ENCODE peak calls at places on chromosomes 16 and 17, in four cellular contexts. Y is stomach, C is suprapubic skin, L is SK-N-SH. D is an unnamed sample.

GRCh38 chr16:19700319-19700781 is 17.7 kb downstream of the KNOP1 start:
- DNase-seq in Y (no peak), C (no peak), L (no peak), D (peak)

GRCh38 chr17:64707077-64707591 is 45.0 kb upstream of the SMURF2 start:
- DNase-seq in Y (peak), C (peak), L (peak), D (peak)

GRCh38 chr17:4541328-4542002 is 13.7 kb downstream of the MYBBP1A start:
- DNase-seq in Y (no peak), C (no peak), L (no peak), D (no peak)

GRCh38 chr17:56570199-56570598 is 23.3 kb upstream of the NOG start:
- DNase-seq in Y (no peak), C (no peak), L (no peak), D (no peak)

GRCh38 chr17:68512967-68513474 is 791 bp downstream of the PRKAR1A start:
- DNase-seq in Y (no peak), C (peak), L (peak), D (peak)

GRCh38 chr17:50832267-50833227 is 2.8 kb upstream of the WFIKKN2 start:
- DNase-seq in Y (no peak), C (no peak), L (no peak), D (no peak)

GRCh38 chr16:87682852-87683399 is 80.6 kb downstream of the JPH3 start:
- DNase-seq in Y (no peak), C (no peak), L (no peak), D (no peak)

GRCh38 chr16:9415588-9415987 is 324.1 kb downstream of the HAPSTR1 start:
- DNase-seq in Y (no peak), C (no peak), L (no peak), D (no peak)

GRCh38 chr17:4310349-4311060 is 46.7 kb upstream of the ANKFY1 start:
- DNase-seq in Y (peak), C (no peak), L (no peak), D (no peak)

GRCh38 chr16:88493879-88494278 is 40.8 kb downstream of the ZFPM1 start:
- DNase-seq in Y (no peak), C (no peak), L (no peak), D (no peak)

GRCh38 chr16:1460602-1461138 is 14.2 kb downstream of the CLCN7 start:
- DNase-seq in Y (no peak), C (no peak), L (no peak), D (no peak)

GRCh38 chr17:62824290-62825135 is 16.4 kb upstream of the MARCHF10 start:
- DNase-seq in Y (no peak), C (no peak), L (no peak), D (no peak)

GRCh38 chr17:47860396-47860795 is 9.4 kb upstream of the SP6 start:
- DNase-seq in Y (no peak), C (no peak), L (no peak), D (no peak)

GRCh38 chr17:68580236-68580903 is 20.8 kb downstream of the FAM20A start:
- DNase-seq in Y (no peak), C (peak), L (no peak), D (no peak)

GRCh38 chr17:13940858-13941665 is 128.2 kb upstream of the COX10 start:
- DNase-seq in Y (no peak), C (no peak), L (no peak), D (no peak)

GRCh38 chr16:4746991-4747574 is 12.7 kb downstream of the DNAAF8 start:
- DNase-seq in Y (no peak), C (no peak), L (no peak), D (no peak)

GRCh38 chr16:23365602-23366240 is 63.6 kb downstream of the SCNN1B start:
- DNase-seq in Y (no peak), C (no peak), L (no peak), D (no peak)

GRCh38 chr17:36722121-36722902 is 120.9 kb downstream of the MRM1 start:
- DNase-seq in Y (peak), C (no peak), L (no peak), D (peak)

GRCh38 chr17:62562656-62563055 is 64.8 kb upstream of the MRC2 start:
- DNase-seq in Y (no peak), C (no peak), L (no peak), D (peak)

GRCh38 chr16:15493416-15494181 is 59.2 kb downstream of the BMERB1 start:
- DNase-seq in Y (no peak), C (no peak), L (no peak), D (no peak)

GRCh38 chr17:81482673-81483072 is 29.9 kb downstream of the ACTG1 start:
- DNase-seq in Y (no peak), C (peak), L (no peak), D (no peak)

GRCh38 chr17:27532269-27533067 is 76.2 kb downstream of the KSR1 start:
- DNase-seq in Y (peak), C (no peak), L (no peak), D (peak)

GRCh38 chr17:45575126-45575885 is 84.8 kb upstream of the PLEKHM1 start:
- DNase-seq in Y (no peak), C (no peak), L (no peak), D (no peak)

GRCh38 chr17:45020354-45021138 is 30.9 kb downstream of the DCAKD start:
- DNase-seq in Y (peak), C (no peak), L (no peak), D (peak)

GRCh38 chr17:74089869-74090464 is 113.5 kb upstream of the RPL38 start:
- DNase-seq in Y (peak), C (no peak), L (peak), D (peak)

GRCh38 chr16:88686062-88686438 is 257 bp downstream of the SNAI3 start:
- DNase-seq in Y (peak), C (no peak), L (no peak), D (peak)

GRCh38 chr17:72460711-72461110 is 339.9 kb downstream of the SOX9 start:
- DNase-seq in Y (peak), C (no peak), L (no peak), D (no peak)

GRCh38 chr17:67245694-67246397 is 850 bp upstream of the HELZ start:
- DNase-seq in Y (peak), C (no peak), L (peak), D (peak)

GRCh38 chr16:78147846-78148535 is 48.5 kb downstream of the WWOX start:
- DNase-seq in Y (no peak), C (no peak), L (no peak), D (no peak)

GRCh38 chr17:78272181-78272913 is 40.9 kb downstream of the TMEM235 start:
- DNase-seq in Y (peak), C (peak), L (peak), D (peak)

GRCh38 chr17:60102632-60103047 is 23.9 kb upstream of the HEATR6 start:
- DNase-seq in Y (no peak), C (no peak), L (no peak), D (peak)

GRCh38 chr17:80992077-80992947 is 671 bp downstream of the CHMP6 start:
- DNase-seq in Y (no peak), C (peak), L (peak), D (peak)

GRCh38 chr17:58089111-58089510 is 5.9 kb downstream of the DYNLL2 start:
- DNase-seq in Y (no peak), C (no peak), L (no peak), D (no peak)

GRCh38 chr16:15735610-15736009 is 85.6 kb downstream of the NDE1 start:
- DNase-seq in Y (no peak), C (no peak), L (no peak), D (no peak)

GRCh38 chr16:28553776-28554633 is at the start of gene SGF29:
- DNase-seq in Y (peak), C (peak), L (peak), D (peak)
- TF ChIP-seq CTCF in Y (no peak), C (no peak), L (peak), D (no peak)

DNA sequence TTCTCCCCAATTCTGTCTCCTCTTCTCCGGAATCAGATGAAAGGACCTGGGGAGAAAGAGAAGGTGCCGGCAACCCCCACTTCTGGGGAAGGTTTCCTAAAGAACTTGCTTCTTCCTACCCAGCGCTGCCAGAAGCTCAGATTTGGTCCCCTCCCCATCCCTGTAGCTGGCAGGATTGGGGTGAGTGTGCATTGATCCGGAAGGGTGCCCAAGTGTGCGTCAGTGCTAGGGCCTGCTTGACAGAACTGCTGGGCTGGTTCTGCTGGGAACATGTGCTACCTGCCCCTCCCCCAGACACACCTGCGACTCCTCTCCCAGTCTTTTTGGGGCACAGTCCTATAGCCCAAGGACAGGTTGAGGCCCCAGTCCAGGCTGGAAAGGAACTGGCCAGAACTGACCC is 3.3 kb downstream of the ARL4D start:
- DNase-seq in Y (no peak), C (no peak), L (no peak), D (no peak)
- TF ChIP-seq EP300 in Y (no peak), C (no peak), L (no peak), D (no peak)

DNA sequence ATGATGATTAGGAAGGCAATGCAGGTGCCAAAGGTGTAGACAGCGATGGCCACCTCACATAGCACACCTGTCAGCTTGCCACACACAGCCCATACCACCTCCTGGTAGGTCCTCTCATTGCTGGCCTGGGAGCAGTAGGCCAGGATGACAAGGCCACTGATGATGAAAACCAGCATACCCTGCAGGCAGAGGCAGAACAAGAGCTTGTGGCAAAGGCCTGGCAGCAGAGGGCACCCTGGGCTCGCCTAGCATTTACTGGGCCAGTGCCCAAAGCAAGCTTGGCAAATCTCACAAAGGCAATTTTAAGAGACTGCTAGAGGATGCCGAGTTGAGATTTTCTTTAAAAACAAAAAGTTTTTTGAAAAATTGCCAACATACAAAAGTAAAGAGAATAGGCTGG is 5.9 kb downstream of the SLC38A7 start:
- DNase-seq in Y (no peak), C (no peak), L (no peak), D (no peak)
- TF ChIP-seq CTCF in Y (no peak), C (no peak), L (peak), D (peak)

DNA sequence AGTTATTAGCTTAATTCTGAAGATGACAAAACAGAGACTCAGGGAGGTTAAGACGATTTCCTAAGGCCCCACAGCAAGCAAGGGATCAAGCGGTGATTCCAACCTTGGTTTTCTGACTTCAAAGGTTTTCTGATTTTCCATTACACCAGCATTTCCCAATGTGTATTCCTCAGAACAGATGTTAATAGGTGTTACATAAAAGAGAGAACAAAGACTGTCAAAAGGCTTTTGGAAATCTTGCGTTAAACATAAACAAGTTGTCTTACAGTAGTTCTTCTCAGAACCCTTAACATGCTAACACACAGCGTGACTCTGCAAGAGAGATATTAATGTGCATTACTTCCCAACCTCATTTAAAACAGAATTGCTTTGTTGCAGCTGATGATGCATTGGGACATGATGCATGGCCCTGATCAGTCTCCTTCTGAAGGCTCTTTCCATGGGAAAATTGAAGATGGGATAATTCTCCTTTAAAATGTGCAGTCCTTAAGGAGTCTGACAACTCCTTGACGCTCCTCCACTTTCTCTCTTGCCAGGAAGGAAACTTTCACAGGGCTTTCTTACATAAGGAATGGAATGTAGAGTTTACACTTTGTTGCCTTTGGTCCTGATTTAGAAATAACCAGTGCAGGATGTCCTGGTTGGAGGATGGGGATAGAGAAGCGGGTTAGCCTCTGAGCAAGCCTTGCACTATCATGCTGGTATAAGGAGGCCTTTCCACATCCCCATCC is 21.5 kb upstream of the MMD start:
- DNase-seq in Y (no peak), C (no peak), L (no peak), D (no peak)
- TF ChIP-seq EP300 in Y (no peak), C (peak), L (no peak), D (peak)

DNA sequence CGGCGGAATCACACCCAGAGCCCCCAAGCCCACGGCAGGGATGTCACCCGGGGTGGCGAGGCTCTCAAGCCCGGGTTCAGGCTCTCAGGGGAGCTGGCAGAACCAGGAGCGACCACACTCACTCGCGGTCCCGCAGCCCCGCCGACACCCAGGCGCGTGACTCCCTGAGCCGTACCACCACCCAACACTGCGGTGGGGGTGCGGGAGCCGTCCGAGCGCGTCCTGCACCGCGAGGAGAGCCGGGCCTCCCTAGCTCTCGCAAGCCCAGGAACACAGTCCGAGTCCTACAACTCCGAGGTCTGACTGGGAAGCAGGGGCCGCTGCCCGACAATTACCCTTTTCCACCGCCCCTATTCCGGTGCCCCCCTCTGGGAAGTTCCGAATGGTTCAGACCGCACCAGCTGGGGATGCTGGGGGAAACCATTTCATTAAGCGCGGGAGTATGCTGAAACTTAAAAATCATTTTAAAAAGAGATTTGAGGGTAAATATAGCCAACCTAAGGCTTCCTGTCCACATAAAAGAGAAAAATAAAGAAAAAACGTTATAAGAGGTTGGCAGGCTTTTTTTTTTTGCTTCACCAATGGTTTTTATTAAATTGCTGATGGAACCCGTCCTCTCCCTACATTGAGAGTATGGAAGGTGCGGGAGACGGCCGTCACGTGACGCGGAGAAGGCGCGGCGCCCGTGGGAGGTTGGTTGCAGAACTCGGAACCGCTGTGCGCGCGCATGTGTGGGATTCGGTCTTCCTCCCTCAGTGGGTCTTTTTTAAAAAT is at the start of gene FLCN:
- DNase-seq in Y (peak), C (peak), L (peak), D (peak)
- TF ChIP-seq CTCF in Y (no peak), C (no peak), L (no peak), D (no peak)